ENCODE peak calls at places on chromosomes 11 and 22, in seven cellular contexts. X, S, B, W, H, M and G are unnamed samples.

GRCh38 chr11:127345819-127346459 is 345.4 kb upstream of the KIRREL3 start:
- DNase-seq in X (peak; percentile 55), W (peak; percentile 16), S (no peak), B (peak; percentile 22), H (peak; percentile 28), M (peak; percentile 33), G (no peak)

GRCh38 chr11:102685311-102685710 is 20.3 kb downstream of the MMP27 start:
- DNase-seq in X (no peak), S (no peak), B (no peak), H (no peak), M (no peak), W (no peak), G (no peak)

GRCh38 chr22:42520663-42521546 is 1.3 kb upstream of the RRP7A start:
- DNase-seq in S (no peak), B (no peak), X (no peak), H (peak; percentile 72), M (no peak), W (no peak), G (no peak)

GRCh38 chr22:19523240-19524169 is 705 bp downstream of the CLDN5 start:
- DNase-seq in M (no peak), W (no peak), B (no peak), S (no peak), X (peak; percentile 68), H (peak; percentile 52), G (peak; percentile 59)

GRCh38 chr11:125925804-125926203 is 20.0 kb upstream of the VSIG10L2 start:
- DNase-seq in W (no peak), S (no peak), B (no peak), M (no peak), X (no peak), H (no peak), G (no peak)

GRCh38 chr11:112128483-112129121 is 35.3 kb downstream of the IL18 start:
- DNase-seq in M (no peak), W (peak; percentile 81), H (peak; percentile 62), B (no peak), S (no peak), X (no peak), G (peak; percentile 80)

GRCh38 chr11:1372660-1373059 is 17.1 kb upstream of the BRSK2 start:
- DNase-seq in W (no peak), X (no peak), M (no peak), S (no peak), B (no peak), H (no peak), G (no peak)

GRCh38 chr11:12293486-12293885 is 83.9 kb upstream of the PARVA start:
- DNase-seq in S (no peak), B (no peak), M (no peak), W (no peak), H (no peak), X (no peak), G (no peak)

GRCh38 chr11:107799245-107799859 is 59.2 kb downstream of the SLC35F2 start:
- DNase-seq in W (peak; percentile 65), B (peak; percentile 68), M (peak; percentile 9), S (peak; percentile 55), X (peak; percentile 68), H (peak; percentile 86), G (peak; percentile 87)

GRCh38 chr11:44751066-44751465 is 24.3 kb downstream of the TSPAN18 start:
- DNase-seq in X (no peak), H (no peak), M (no peak), S (no peak), W (no peak), B (no peak), G (no peak)
- H3K27ac ChIP-seq in X (no peak overlapping the region), H (peak overlapping the region; percentile 64), M (no peak overlapping the region), S (no peak overlapping the region), W (no peak overlapping the region), B (no peak overlapping the region), G (no peak overlapping the region)

GRCh38 chr11:68014157-68014965 is 4.2 kb downstream of the ALDH3B1 start:
- DNase-seq in X (no peak), B (peak; percentile 69), M (no peak), S (no peak), H (peak; percentile 87), W (peak; percentile 98), G (peak; percentile 83)
- H3K27ac ChIP-seq in X (no peak overlapping the region), B (peak overlapping the region; percentile 92), M (no peak overlapping the region), S (no peak overlapping the region), H (no peak overlapping the region), W (peak overlapping the region; percentile 93), G (no peak overlapping the region)

GRCh38 chr11:58059011-58059358 is 28.2 kb downstream of the OR6Q1 start:
- DNase-seq in X (peak; percentile 96), S (no peak), M (no peak), W (no peak), H (peak; percentile 93), B (no peak), G (no peak)

GRCh38 chr11:58060535-58060934 is 29.8 kb downstream of the OR6Q1 start:
- DNase-seq in S (no peak), M (no peak), B (no peak), H (no peak), X (no peak), W (no peak), G (no peak)

GRCh38 chr11:58055806-58056401 is 25.2 kb downstream of the OR6Q1 start:
- DNase-seq in B (no peak), M (no peak), S (no peak), H (no peak), W (no peak), X (no peak), G (no peak)

GRCh38 chr11:58057481-58057880 is 26.7 kb downstream of the OR6Q1 start:
- DNase-seq in H (no peak), W (no peak), S (no peak), X (no peak), B (no peak), M (no peak), G (no peak)

DNA sequence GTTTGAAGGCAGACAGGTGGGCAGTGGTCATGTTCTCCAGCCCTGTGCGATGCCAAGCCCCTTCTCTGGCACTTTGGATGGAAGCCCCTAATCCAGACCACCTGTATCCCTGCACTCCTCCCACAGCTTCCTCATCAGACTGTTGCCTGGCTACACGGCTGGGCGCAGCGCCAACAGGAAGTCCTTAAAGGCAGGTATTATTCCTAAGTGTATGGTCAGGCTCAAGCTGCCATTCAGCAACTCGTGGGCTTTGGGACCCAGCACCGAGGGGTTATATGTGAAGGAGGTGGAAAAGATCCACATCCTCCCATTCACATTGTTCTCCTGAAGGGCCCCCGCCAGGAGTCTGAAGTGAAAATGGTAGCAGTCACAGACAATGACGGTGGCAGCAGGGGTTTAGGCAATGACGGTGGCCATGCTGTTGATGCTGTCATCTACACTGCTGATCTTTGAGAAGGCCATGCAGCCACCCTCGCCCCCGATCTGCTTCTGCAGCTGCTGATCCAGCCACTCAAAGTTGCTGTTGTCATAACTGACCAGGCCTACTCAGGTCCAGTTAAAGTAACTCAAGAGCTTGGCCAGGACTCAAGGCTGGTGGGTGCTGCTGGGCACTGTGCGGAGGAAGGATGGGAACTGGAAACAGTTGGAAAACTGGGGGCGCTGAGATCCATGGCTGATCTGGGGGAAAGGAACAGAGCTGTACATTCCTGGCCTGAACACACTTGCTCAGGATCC is 27.7 kb downstream of the OR6Q1 start:
- DNase-seq in M (no peak), S (no peak), W (no peak), X (peak; percentile 76), H (no peak), B (no peak), G (peak; percentile 78)
- H3K27ac ChIP-seq in M (no peak overlapping the region), S (no peak overlapping the region), W (no peak overlapping the region), X (peak overlapping the region; percentile 34), H (peak overlapping the region; percentile 92), B (no peak overlapping the region), G (peak overlapping the region; percentile 7)

GRCh38 chr11:59423835-59424234 is 2.4 kb downstream of the OR5A2 start:
- DNase-seq in H (no peak), M (no peak), B (no peak), W (no peak), X (no peak), S (no peak), G (no peak)
- H3K27ac ChIP-seq in H (no peak overlapping the region), M (no peak overlapping the region), B (no peak overlapping the region), W (no peak overlapping the region), X (no peak overlapping the region), S (no peak overlapping the region), G (no peak overlapping the region)

GRCh38 chr22:46239261-46240048 is 10.6 kb downstream of the CDPF1 start:
- DNase-seq in H (no peak), B (no peak), W (no peak), M (no peak), X (no peak), S (no peak), G (no peak)

GRCh38 chr22:46240073-46240472 is 10.0 kb downstream of the CDPF1 start:
- DNase-seq in S (no peak), M (no peak), W (no peak), H (no peak), X (no peak), B (no peak), G (no peak)

GRCh38 chr22:46237453-46238158 is 12.5 kb downstream of the CDPF1 start:
- DNase-seq in M (no peak), S (no peak), B (no peak), W (no peak), X (no peak), H (no peak), G (no peak)

GRCh38 chr22:46240506-46240905 is 9.6 kb downstream of the CDPF1 start:
- DNase-seq in M (no peak), H (no peak), B (no peak), X (no peak), W (no peak), S (no peak), G (no peak)

GRCh38 chr22:46238541-46238940 is 11.6 kb downstream of the CDPF1 start:
- DNase-seq in B (no peak), X (no peak), W (no peak), M (no peak), H (no peak), S (no peak), G (no peak)
- H3K27ac ChIP-seq in B (no peak overlapping the region), X (no peak overlapping the region), W (no peak overlapping the region), M (peak overlapping the region; percentile 73), H (no peak overlapping the region), S (no peak overlapping the region), G (no peak overlapping the region)

DNA sequence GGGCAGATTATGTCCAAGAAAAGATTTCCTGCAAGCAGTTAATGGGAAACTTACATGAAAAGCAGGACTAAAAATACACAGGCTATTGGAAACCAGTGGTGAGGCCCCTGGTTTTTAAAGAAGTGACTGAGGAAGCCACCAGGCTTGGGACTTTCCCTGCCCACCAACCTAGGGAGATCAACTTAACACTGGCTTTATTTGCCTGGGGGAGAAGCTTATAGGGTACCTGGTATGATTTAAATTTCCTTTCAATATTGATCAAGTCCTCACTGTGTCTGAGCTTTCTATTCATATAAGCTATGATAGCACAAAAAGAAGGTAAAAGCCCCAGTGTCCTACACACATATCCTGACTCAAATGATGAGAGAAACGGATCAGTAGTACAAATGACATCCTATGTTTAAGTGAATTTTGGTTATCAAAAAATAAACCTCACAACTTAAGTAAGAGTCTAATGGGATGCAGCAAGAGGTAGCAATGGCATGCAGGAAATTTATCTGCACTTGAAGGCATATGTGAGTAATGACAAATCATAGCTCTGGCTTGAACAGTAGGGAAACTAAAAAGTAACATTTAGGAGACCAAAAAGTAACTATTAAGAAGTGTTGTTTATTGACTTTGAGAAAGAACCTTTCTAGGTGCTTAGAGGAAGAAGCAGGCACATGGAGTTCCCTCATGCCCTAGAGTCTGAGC is 85.3 kb downstream of the GAB2 start:
- DNase-seq in W (no peak), M (no peak), H (peak; percentile 29), B (no peak), S (no peak), X (no peak), G (no peak)
- H3K27ac ChIP-seq in W (no peak overlapping the region), M (peak overlapping the region; percentile 49), H (no peak overlapping the region), B (no peak overlapping the region), S (no peak overlapping the region), X (no peak overlapping the region), G (no peak overlapping the region)

GRCh38 chr11:69002743-69003231 is 10.3 kb downstream of the MRGPRF start:
- DNase-seq in B (no peak), M (no peak), W (no peak), X (no peak), H (no peak), S (no peak), G (peak; percentile 48)
- H3K27ac ChIP-seq in B (no peak overlapping the region), M (peak overlapping the region; percentile 36), W (no peak overlapping the region), X (no peak overlapping the region), H (no peak overlapping the region), S (no peak overlapping the region), G (peak overlapping the region; percentile 61)